ENCODE peak calls at places on chromosomes 3 and 15, in eight cellular contexts. One of them, this sample, is unnamed.
A peak's percentile ranks its signal among the peaks of the same experiment; 100 is the strongest.

GRCh38 chr15:66907826-66908502 is 157.4 kb upstream of the SMAD3 start:
- DNase-seq in left colon: peak; percentile 42
- DNase-seq in CD4-positive, alpha-beta T cell: no peak
- DNase-seq in hepatic stellate cell: no peak
- DNase-seq in Caki2: no peak
- DNase-seq in T-helper 2 cell: no peak
- DNase-seq in pancreas: peak; percentile 53
- DNase-seq in NCI-H524: peak; percentile 75
- DNase-seq in this sample: no peak

GRCh38 chr15:31786360-31786759 is 244.0 kb upstream of the CHRNA7 start:
- DNase-seq in left colon: no peak
- DNase-seq in CD4-positive, alpha-beta T cell: no peak
- DNase-seq in hepatic stellate cell: no peak
- DNase-seq in Caki2: no peak
- DNase-seq in T-helper 2 cell: no peak
- DNase-seq in pancreas: no peak
- DNase-seq in NCI-H524: no peak
- DNase-seq in this sample: no peak

GRCh38 chr3:55721716-55722484 is 234.8 kb upstream of the WNT5A start:
- DNase-seq in left colon: peak; percentile 28
- DNase-seq in CD4-positive, alpha-beta T cell: no peak
- DNase-seq in hepatic stellate cell: peak; percentile 27
- DNase-seq in Caki2: peak; percentile 6
- DNase-seq in T-helper 2 cell: no peak
- DNase-seq in pancreas: no peak
- DNase-seq in NCI-H524: peak; percentile 15
- DNase-seq in this sample: no peak

GRCh38 chr3:113948015-113948917 is 453 bp downstream of the ZDHHC23 start:
- DNase-seq in left colon: peak; percentile 69
- DNase-seq in CD4-positive, alpha-beta T cell: peak; percentile 14
- DNase-seq in hepatic stellate cell: peak; percentile 34
- DNase-seq in Caki2: peak; percentile 30
- DNase-seq in T-helper 2 cell: peak; percentile 3
- DNase-seq in pancreas: peak; percentile 69
- DNase-seq in NCI-H524: peak; percentile 68
- DNase-seq in this sample: peak; percentile 4

GRCh38 chr3:134618473-134618860 is 32.4 kb downstream of the KY start:
- DNase-seq in left colon: no peak
- DNase-seq in CD4-positive, alpha-beta T cell: no peak
- DNase-seq in hepatic stellate cell: no peak
- DNase-seq in Caki2: no peak
- DNase-seq in T-helper 2 cell: no peak
- DNase-seq in pancreas: peak; percentile 1
- DNase-seq in NCI-H524: no peak
- DNase-seq in this sample: no peak

GRCh38 chr3:153028336-153028735 is 133.7 kb upstream of the RAP2B start:
- DNase-seq in left colon: no peak
- DNase-seq in CD4-positive, alpha-beta T cell: no peak
- DNase-seq in hepatic stellate cell: no peak
- DNase-seq in Caki2: no peak
- DNase-seq in T-helper 2 cell: no peak
- DNase-seq in pancreas: no peak
- DNase-seq in NCI-H524: no peak
- DNase-seq in this sample: no peak

GRCh38 chr3:62875103-62876002 is at the start of gene CADPS:
- DNase-seq in left colon: peak; percentile 21
- DNase-seq in CD4-positive, alpha-beta T cell: no peak
- DNase-seq in hepatic stellate cell: no peak
- DNase-seq in Caki2: no peak
- DNase-seq in T-helper 2 cell: no peak
- DNase-seq in pancreas: peak; percentile 26
- DNase-seq in NCI-H524: peak; percentile 91
- DNase-seq in this sample: no peak

GRCh38 chr3:128340198-128340903 is 126.3 kb downstream of the DNAJB8 start:
- DNase-seq in left colon: no peak
- DNase-seq in CD4-positive, alpha-beta T cell: no peak
- DNase-seq in hepatic stellate cell: no peak
- DNase-seq in Caki2: no peak
- DNase-seq in T-helper 2 cell: no peak
- DNase-seq in pancreas: no peak
- DNase-seq in NCI-H524: no peak
- DNase-seq in this sample: no peak

GRCh38 chr3:169980055-169980454 is 13.4 kb downstream of the SEC62 start:
- DNase-seq in left colon: no peak
- DNase-seq in CD4-positive, alpha-beta T cell: no peak
- DNase-seq in hepatic stellate cell: no peak
- DNase-seq in Caki2: no peak
- DNase-seq in T-helper 2 cell: no peak
- DNase-seq in pancreas: no peak
- DNase-seq in NCI-H524: no peak
- DNase-seq in this sample: no peak

GRCh38 chr3:45984331-45985312 is 11.0 kb downstream of the FYCO1 start:
- DNase-seq in left colon: no peak
- DNase-seq in CD4-positive, alpha-beta T cell: no peak
- DNase-seq in hepatic stellate cell: no peak
- DNase-seq in Caki2: no peak
- DNase-seq in T-helper 2 cell: no peak
- DNase-seq in pancreas: no peak
- DNase-seq in NCI-H524: no peak
- DNase-seq in this sample: no peak

GRCh38 chr3:169591983-169592644 is 71.4 kb downstream of the MECOM start:
- DNase-seq in left colon: no peak
- DNase-seq in CD4-positive, alpha-beta T cell: no peak
- DNase-seq in hepatic stellate cell: no peak
- DNase-seq in Caki2: no peak
- DNase-seq in T-helper 2 cell: no peak
- DNase-seq in pancreas: no peak
- DNase-seq in NCI-H524: no peak
- DNase-seq in this sample: no peak

GRCh38 chr15:52095597-52096262 is 16.8 kb downstream of the BCL2L10 start:
- DNase-seq in left colon: no peak
- DNase-seq in CD4-positive, alpha-beta T cell: no peak
- DNase-seq in hepatic stellate cell: peak; percentile 54
- DNase-seq in Caki2: peak; percentile 62
- DNase-seq in T-helper 2 cell: no peak
- DNase-seq in pancreas: no peak
- DNase-seq in NCI-H524: no peak
- DNase-seq in this sample: no peak

GRCh38 chr3:58659051-58659675 is 7.4 kb downstream of the FAM3D start:
- DNase-seq in left colon: peak; percentile 57
- DNase-seq in CD4-positive, alpha-beta T cell: no peak
- DNase-seq in hepatic stellate cell: peak; percentile 66
- DNase-seq in Caki2: no peak
- DNase-seq in T-helper 2 cell: no peak
- DNase-seq in pancreas: no peak
- DNase-seq in NCI-H524: no peak
- DNase-seq in this sample: no peak

GRCh38 chr3:51717947-51718346 is 11.1 kb downstream of the GRM2 start:
- DNase-seq in left colon: no peak
- DNase-seq in CD4-positive, alpha-beta T cell: no peak
- DNase-seq in hepatic stellate cell: no peak
- DNase-seq in Caki2: no peak
- DNase-seq in T-helper 2 cell: no peak
- DNase-seq in pancreas: no peak
- DNase-seq in NCI-H524: no peak
- DNase-seq in this sample: no peak

GRCh38 chr15:45254405-45255293 is 2.6 kb downstream of the SLC28A2 start:
- DNase-seq in left colon: no peak
- DNase-seq in CD4-positive, alpha-beta T cell: no peak
- DNase-seq in hepatic stellate cell: no peak
- DNase-seq in Caki2: no peak
- DNase-seq in T-helper 2 cell: no peak
- DNase-seq in pancreas: no peak
- DNase-seq in NCI-H524: no peak
- DNase-seq in this sample: no peak